ENCODE peak calls at places on chromosomes 5 and 9, in five cellular contexts. K is tibial artery, O is A549, Z is left ventricle myocardium inferior, E is SK-N-SH. A is an unnamed sample.
A peak's percentile ranks its signal among the peaks of the same experiment; 100 is the strongest.

GRCh38 chr5:172775326-172776234 is 4.6 kb upstream of the DUSP1 start:
- DNase-seq in Z (peak; percentile 60), O (no peak), E (no peak), K (peak; percentile 97), A (no peak)

GRCh38 chr5:33311893-33312292 is 128.9 kb upstream of the TARS1 start:
- DNase-seq in E (no peak), Z (no peak), K (no peak), O (no peak), A (no peak)

GRCh38 chr5:16615737-16616535 is 861 bp downstream of the RETREG1 start:
- DNase-seq in K (no peak), Z (no peak), O (no peak), E (peak; percentile 21), A (no peak)

GRCh38 chr5:167822241-167822640 is 469.2 kb upstream of the WWC1 start:
- DNase-seq in Z (no peak), O (no peak), K (no peak), E (no peak), A (no peak)

GRCh38 chr5:154242964-154243376 is 52.4 kb downstream of the GALNT10 start:
- DNase-seq in Z (no peak), E (no peak), K (no peak), O (no peak), A (no peak)

GRCh38 chr5:116361171-116361967 is 213.3 kb downstream of the SEMA6A start:
- DNase-seq in Z (peak; percentile 62), E (peak; percentile 37), O (no peak), K (no peak), A (peak; percentile 81)

GRCh38 chr9:4622016-4622415 is 40.1 kb upstream of the PLPP6 start:
- DNase-seq in O (no peak), E (no peak), Z (no peak), K (no peak), A (no peak)

GRCh38 chr5:80318212-80318611 is 1.6 kb upstream of the SPZ1 start:
- DNase-seq in Z (no peak), K (no peak), O (no peak), E (peak; percentile 42), A (no peak)

GRCh38 chr9:14251146-14252071 is 62.5 kb downstream of the NFIB start:
- DNase-seq in K (peak; percentile 76), Z (peak; percentile 87), O (peak; percentile 25), E (no peak), A (no peak)

DNA sequence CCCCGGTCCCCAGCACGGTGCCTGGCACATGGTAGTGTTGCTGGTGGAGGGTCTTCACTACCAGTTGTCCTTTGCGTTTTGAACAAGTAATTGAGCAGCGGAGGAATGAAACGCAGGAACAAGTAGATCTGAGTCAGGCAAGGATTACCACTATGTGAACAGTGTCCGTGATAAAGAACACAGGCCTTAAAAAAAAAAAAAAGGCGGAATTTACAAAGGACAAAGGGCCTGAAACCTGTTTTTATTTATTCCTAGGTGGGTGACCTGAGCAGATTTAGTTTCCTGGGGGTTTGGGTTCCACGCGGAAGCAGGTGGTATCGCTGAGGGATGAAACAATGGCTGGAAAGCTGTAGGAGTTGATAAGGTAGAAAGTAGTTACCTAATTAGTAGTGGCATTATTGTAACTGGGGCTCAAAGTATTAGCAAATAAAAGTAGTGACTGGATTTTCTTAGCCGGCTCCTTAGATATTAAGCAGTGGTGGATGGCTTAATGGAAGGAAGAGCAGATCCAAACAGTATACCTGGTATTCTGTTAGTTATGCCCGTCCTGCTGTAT is 1.1 kb downstream of the RUSC2 start:
- DNase-seq in E (no peak), K (no peak), O (no peak), Z (no peak), A (no peak)
- H3K4me3 ChIP-seq in E (peak overlapping the region; percentile 85), K (peak overlapping the region; percentile 87), O (peak overlapping the region; percentile 57), Z (peak overlapping the region; percentile 89), A (peak overlapping the region; percentile 83)

GRCh38 chr9:89522979-89523305 is 25.0 kb upstream of the SEMA4D start:
- DNase-seq in E (no peak), K (no peak), Z (no peak), O (no peak), A (no peak)
- H3K4me3 ChIP-seq in E (no peak overlapping the region), K (no peak overlapping the region), Z (no peak overlapping the region), O (no peak overlapping the region), A (no peak overlapping the region)

GRCh38 chr9:35689351-35689600 is 449 bp downstream of the TPM2 start:
- DNase-seq in Z (no peak), O (peak; percentile 20), K (no peak), E (no peak), A (no peak)
- H3K4me3 ChIP-seq in Z (peak overlapping the region; percentile 78), O (peak overlapping the region; percentile 87), K (peak overlapping the region; percentile 94), E (peak overlapping the region; percentile 73), A (no peak overlapping the region)

GRCh38 chr5:141835928-141836667 is 42.1 kb downstream of the PCDH1 start:
- DNase-seq in E (no peak), O (no peak), Z (peak; percentile 73), K (no peak), A (no peak)
- H3K4me3 ChIP-seq in E (no peak overlapping the region), O (no peak overlapping the region), Z (peak overlapping the region; percentile 25), K (no peak overlapping the region), A (no peak overlapping the region)

GRCh38 chr9:137372693-137373610 is 50.0 kb downstream of the EXD3 start:
- DNase-seq in O (no peak), E (no peak), Z (no peak), K (no peak), A (peak; percentile 6)
- H3K4me3 ChIP-seq in O (no peak overlapping the region), E (no peak overlapping the region), Z (no peak overlapping the region), K (no peak overlapping the region), A (no peak overlapping the region)

GRCh38 chr9:70382709-70383605 is 31.5 kb downstream of the KLF9 start:
- DNase-seq in K (no peak), O (no peak), E (no peak), Z (no peak), A (no peak)

GRCh38 chr9:70387663-70388062 is 26.8 kb downstream of the KLF9 start:
- DNase-seq in O (no peak), K (peak; percentile 34), Z (no peak), E (no peak), A (no peak)

GRCh38 chr9:70389188-70389587 is 25.3 kb downstream of the KLF9 start:
- DNase-seq in O (no peak), K (no peak), E (no peak), Z (no peak), A (no peak)

GRCh38 chr9:70382046-70382708 is 32.3 kb downstream of the KLF9 start:
- DNase-seq in O (no peak), E (no peak), K (no peak), Z (no peak), A (no peak)

GRCh38 chr9:70385423-70385822 is 29.0 kb downstream of the KLF9 start:
- DNase-seq in E (no peak), Z (no peak), O (no peak), K (no peak), A (no peak)
- H3K4me3 ChIP-seq in E (no peak overlapping the region), Z (no peak overlapping the region), O (no peak overlapping the region), K (no peak overlapping the region), A (no peak overlapping the region)

A was measured in WERI-Rb-1.